ENCODE peak calls at places on chromosomes 5 and 9, in six cellular contexts. J is WTC11; R is effector memory CD8-positive, alpha-beta T cell; N is fibroblast of pulmonary artery; G is left cardiac atrium; Y is choroid plexus epithelial cell. D is an unnamed sample.

GRCh38 chr5:68745459-68745858 is 348.4 kb upstream of the SLC30A5 start:
- DNase-seq in N (peak; percentile 44), G (no peak), J (no peak), Y (peak; percentile 7), R (no peak), D (no peak)

GRCh38 chr9:123359546-123359945 is 3.5 kb downstream of the CRB2 start:
- DNase-seq in R (no peak), G (no peak), N (no peak), Y (no peak), J (no peak), D (no peak)

GRCh38 chr5:367358-368130 is 46.0 kb downstream of the AHRR start:
- DNase-seq in N (no peak), Y (no peak), J (peak; percentile 10), G (no peak), R (no peak), D (peak; percentile 65)

GRCh38 chr5:53407373-53407772 is 73.1 kb upstream of the FST start:
- DNase-seq in J (no peak), R (no peak), Y (peak; percentile 86), N (peak; percentile 65), G (no peak), D (no peak)

GRCh38 chr5:81450940-81451339 is 57.0 kb upstream of the ACOT12 start:
- DNase-seq in J (no peak), R (no peak), G (no peak), N (peak; percentile 72), Y (peak; percentile 12), D (no peak)

GRCh38 chr9:108043585-108043984 is 554.0 kb upstream of the KLF4 start:
- DNase-seq in N (no peak), G (no peak), Y (no peak), J (no peak), R (no peak), D (no peak)

GRCh38 chr9:124774131-124774978 is 2.6 kb upstream of the OLFML2A start:
- DNase-seq in R (peak; percentile 80), G (peak; percentile 85), Y (peak; percentile 86), N (peak; percentile 83), J (peak; percentile 94), D (peak; percentile 86)

GRCh38 chr9:107989544-107989943 is 500.0 kb upstream of the KLF4 start:
- DNase-seq in R (no peak), Y (peak; percentile 69), G (no peak), N (peak; percentile 46), J (no peak), D (no peak)

GRCh38 chr9:18405240-18405639 is 68.7 kb upstream of the ADAMTSL1 start:
- DNase-seq in J (no peak), Y (no peak), R (no peak), G (no peak), N (peak; percentile 22), D (no peak)

GRCh38 chr5:97243352-97243751 is 60.3 kb upstream of the RIOK2 start:
- DNase-seq in J (no peak), Y (peak; percentile 8), G (no peak), N (peak; percentile 38), R (no peak), D (no peak)

GRCh38 chr9:109755040-109755439 is 25.0 kb upstream of the PALM2AKAP2 start:
- DNase-seq in Y (no peak), N (no peak), J (no peak), R (no peak), G (no peak), D (no peak)

GRCh38 chr9:108617661-108618060 is 238.1 kb downstream of the ACTL7B start:
- DNase-seq in R (no peak), G (no peak), J (no peak), N (no peak), Y (no peak), D (no peak)

GRCh38 chr9:2241461-2241874 is 226.3 kb downstream of the SMARCA2 start:
- DNase-seq in Y (peak; percentile 97), R (no peak), N (peak; percentile 92), G (peak; percentile 44), J (peak; percentile 83), D (peak; percentile 78)

GRCh38 chr5:65480306-65480865 is 1.3 kb downstream of the ADAMTS6 start:
- DNase-seq in Y (peak; percentile 91), N (peak; percentile 92), R (peak; percentile 18), G (peak; percentile 73), J (no peak), D (peak; percentile 85)

GRCh38 chr9:96883922-96884321 is 29.6 kb upstream of the ZNF782 start:
- DNase-seq in R (no peak), Y (no peak), N (peak; percentile 22), J (no peak), G (no peak), D (no peak)

GRCh38 chr5:13212843-13213242 is 731.6 kb downstream of the DNAH5 start:
- DNase-seq in R (no peak), N (no peak), J (no peak), G (no peak), Y (no peak), D (no peak)

D was measured in aorta.